ENCODE peak calls at places on chromosomes 2 and 18, in eight cellular contexts. G, N, U, S, H, K, R and F are unnamed samples.
A peak's percentile ranks its signal among the peaks of the same experiment; 100 is the strongest.

GRCh38 chr2:97982621-97983020 is 13.1 kb downstream of the TMEM131 start:
- DNase-seq in R (no peak), G (no peak), U (no peak), N (no peak), K (no peak), S (no peak), H (no peak), F (no peak)

GRCh38 chr2:8569332-8569930 is 112.4 kb upstream of the ID2 start:
- DNase-seq in K (no peak), S (no peak), N (no peak), H (no peak), U (no peak), G (no peak), R (no peak), F (no peak)

GRCh38 chr2:109089602-109090300 is 39.3 kb upstream of the SH3RF3 start:
- DNase-seq in K (no peak), R (no peak), U (no peak), G (no peak), H (no peak), S (no peak), N (no peak), F (no peak)

GRCh38 chr18:34787931-34788532 is 77.9 kb downstream of the DTNA start:
- DNase-seq in H (peak; percentile 57), R (peak; percentile 60), U (peak; percentile 59), N (peak; percentile 83), G (peak; percentile 11), K (peak; percentile 48), S (peak; percentile 53), F (no peak)

GRCh38 chr18:24140697-24141096 is 1.8 kb downstream of the CABYR start:
- DNase-seq in U (no peak), N (no peak), R (no peak), G (no peak), H (no peak), K (no peak), S (no peak), F (no peak)

GRCh38 chr2:10454505-10454904 is 6.4 kb upstream of the ODC1 start:
- DNase-seq in R (no peak), H (no peak), N (no peak), S (peak; percentile 48), U (no peak), K (no peak), G (no peak), F (no peak)

GRCh38 chr2:195984951-195985726 is 83.5 kb downstream of the DNAH7 start:
- DNase-seq in R (no peak), S (no peak), K (no peak), G (no peak), N (no peak), U (no peak), H (no peak), F (no peak)

GRCh38 chr2:23203383-23203782 is 181.6 kb upstream of the KLHL29 start:
- DNase-seq in H (no peak), R (no peak), K (no peak), N (no peak), S (no peak), U (no peak), G (no peak), F (no peak)

GRCh38 chr2:237673130-237673921 is 45.9 kb downstream of the LRRFIP1 start:
- DNase-seq in U (peak; percentile 75), S (peak; percentile 84), R (peak; percentile 74), H (peak; percentile 48), K (peak; percentile 80), N (peak; percentile 87), G (no peak), F (no peak)
- TF ChIP-seq POLR2AphosphoS5 in U (no peak), S (no peak), R (no peak), H (no peak), K (no peak), N (no peak), G (no peak), F (no peak)

GRCh38 chr2:178542161-178542560 is 61.9 kb downstream of the PLEKHA3 start:
- DNase-seq in S (no peak), N (no peak), G (no peak), U (no peak), K (no peak), R (no peak), H (no peak), F (no peak)

GRCh38 chr2:178542569-178542968 is 62.3 kb downstream of the PLEKHA3 start:
- DNase-seq in N (no peak), U (no peak), R (no peak), K (no peak), H (no peak), G (no peak), S (no peak), F (no peak)
- TF ChIP-seq REST in N (no peak), U (no peak), R (no peak), K (no peak), H (no peak), G (no peak), S (no peak), F (no peak)

GRCh38 chr2:86808315-86809161 is 17.8 kb upstream of the CD8A start:
- DNase-seq in U (peak; percentile 84), N (peak; percentile 92), G (peak; percentile 40), S (peak; percentile 96), H (peak; percentile 90), R (peak; percentile 87), K (peak; percentile 92), F (peak; percentile 76)
- TF ChIP-seq POLR2AphosphoS5 in U (no peak), N (no peak), G (no peak), S (no peak), H (no peak), R (no peak), K (no peak), F (no peak)

DNA sequence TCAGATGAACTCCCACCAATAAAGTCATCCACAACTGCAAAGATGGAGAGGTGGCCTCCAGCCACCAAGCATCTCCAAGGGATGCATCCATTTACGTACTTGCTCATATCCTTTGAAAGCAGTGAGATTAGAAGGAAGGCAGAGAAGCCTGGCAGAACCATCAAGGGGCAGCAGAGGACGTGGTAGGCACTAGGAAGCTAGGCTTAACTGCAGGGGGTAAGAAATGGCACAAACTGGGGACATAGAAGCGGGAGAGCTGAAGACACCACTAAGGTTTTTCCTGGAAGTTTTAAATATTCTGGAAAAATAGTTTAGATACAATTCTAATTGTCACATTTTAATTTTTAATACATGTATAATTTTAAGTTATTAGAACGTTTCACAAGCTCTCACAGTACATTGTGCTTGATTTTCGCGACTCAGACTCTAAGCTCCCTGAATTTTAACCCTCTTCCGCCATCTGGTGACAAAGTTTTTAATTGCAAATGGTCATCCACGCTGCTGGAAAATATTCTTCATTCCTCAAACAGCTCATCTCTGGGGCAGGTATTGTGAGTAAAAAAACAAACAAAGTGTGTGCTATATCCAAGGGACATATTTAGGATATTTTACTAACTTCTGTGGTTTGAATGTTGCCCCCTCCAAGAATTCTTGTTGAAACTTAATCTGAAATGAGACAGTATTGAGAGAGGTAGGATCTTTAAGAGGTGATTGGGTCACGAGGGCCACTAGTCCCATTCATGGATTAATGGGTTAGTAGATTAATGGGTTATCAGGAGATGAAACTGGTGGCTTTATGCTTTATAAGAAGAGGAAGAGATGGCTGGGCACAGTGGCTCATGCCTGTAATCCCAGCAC is 1.6 kb upstream of the PSTPIP2 start:
- DNase-seq in R (peak; percentile 62), U (peak; percentile 51), H (peak; percentile 44), G (no peak), S (peak; percentile 57), K (peak; percentile 83), N (peak; percentile 82), F (peak; percentile 82)
- TF ChIP-seq REST in R (no peak), U (no peak), H (no peak), G (no peak), S (no peak), K (no peak), N (no peak), F (no peak)

DNA sequence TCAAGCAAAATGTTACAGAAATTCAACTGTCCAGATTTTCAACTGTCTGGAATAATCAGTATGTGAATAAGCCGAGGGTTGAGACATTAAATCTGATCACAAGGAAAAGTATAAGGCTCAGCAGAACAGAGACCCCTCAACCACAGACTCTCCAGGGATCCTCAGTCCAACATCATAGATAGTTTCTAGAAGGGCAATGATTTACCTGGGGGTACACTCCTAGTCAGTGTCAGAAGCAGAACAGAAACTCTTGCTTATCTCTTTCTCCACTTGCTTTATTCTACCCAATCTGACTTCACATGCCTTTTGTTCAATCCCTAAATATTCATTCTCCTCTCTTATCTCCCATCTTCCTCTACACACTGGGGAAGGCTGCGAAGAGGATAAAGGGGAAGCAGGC is 36.4 kb downstream of the ICOS start:
- DNase-seq in R (no peak), G (no peak), U (no peak), S (no peak), H (no peak), K (no peak), N (no peak), F (no peak)
- TF ChIP-seq POLR2AphosphoS5 in R (no peak), G (no peak), U (no peak), S (no peak), H (no peak), K (no peak), N (no peak), F (no peak)

GRCh38 chr2:232492963-232493700 is 5.5 kb upstream of the ECEL1 start:
- DNase-seq in R (no peak), S (no peak), U (no peak), N (no peak), H (no peak), K (no peak), G (no peak), F (no peak)
- TF ChIP-seq REST in R (no peak), S (no peak), U (no peak), N (no peak), H (no peak), K (no peak), G (no peak), F (no peak)